ENCODE peak calls at places on chromosomes 13 and 19, in ten cellular contexts. D is HCT116; P is neuronal stem cell; B is endodermal cell; R is IMR-90; C is CD8-positive, alpha-beta memory T cell; T is aorta; M is DND-41; A is transverse colon; F is esophagus squamous epithelium. I is an unnamed sample. For H3K36me3, the result is how much of the 10 kb centered on the place peaks cover.

GRCh38 chr13:77687799-77688198 is 9.7 kb upstream of the SLAIN1 start:
- DNase-seq in D (no peak), P (no peak), B (no peak), R (no peak), C (no peak), T (no peak), M (no peak), A (no peak), F (no peak), I (no peak)

GRCh38 chr19:2560369-2560768 is 84.4 kb downstream of the GADD45B start:
- DNase-seq in D (no peak), P (no peak), B (no peak), R (no peak), C (no peak), T (peak), M (no peak), A (no peak), F (no peak), I (no peak)

GRCh38 chr13:101728615-101729014 is 276.1 kb downstream of the ITGBL1 start:
- DNase-seq in D (no peak), P (no peak), B (no peak), R (no peak), C (no peak), T (no peak), M (no peak), A (no peak), F (no peak), I (no peak)

GRCh38 chr19:36097036-36097435 is 13.9 kb upstream of the OVOL3 start:
- DNase-seq in D (no peak), P (no peak), B (no peak), R (no peak), C (no peak), T (no peak), M (no peak), A (no peak), F (no peak), I (no peak)

GRCh38 chr13:114107686-114108081 is 24.7 kb downstream of the RASA3 start:
- DNase-seq in D (no peak), P (no peak), B (peak), R (peak), C (no peak), T (peak), M (no peak), A (peak), F (no peak), I (no peak)

GRCh38 chr19:11242864-11243797 is 3.7 kb downstream of the ANGPTL8 start:
- DNase-seq in D (peak), P (peak), B (peak), R (peak), C (peak), T (peak), M (peak), A (peak), F (peak), I (no peak)

GRCh38 chr13:27528908-27529307 is 78.5 kb upstream of the MTIF3 start:
- DNase-seq in D (no peak), P (no peak), B (no peak), R (no peak), C (no peak), T (no peak), M (no peak), A (no peak), F (no peak), I (no peak)

GRCh38 chr19:42350417-42350816 is 25.0 kb downstream of the MEGF8 start:
- DNase-seq in D (no peak), P (no peak), B (no peak), R (no peak), C (no peak), T (no peak), M (no peak), A (no peak), F (no peak), I (no peak)

GRCh38 chr13:95676100-95676774 is 702 bp upstream of the DNAJC3 start:
- DNase-seq in D (peak), P (no peak), B (no peak), R (peak), C (peak), T (no peak), M (peak), A (peak), F (no peak), I (no peak)

GRCh38 chr19:50050406-50051223 is 24.8 kb downstream of the ZNF473 start:
- DNase-seq in D (no peak), P (peak), B (no peak), R (peak), C (peak), T (peak), M (peak), A (peak), F (peak), I (peak)

GRCh38 chr19:33175886-33176669 is 18.1 kb upstream of the LRP3 start:
- DNase-seq in D (no peak), P (no peak), B (peak), R (peak), C (no peak), T (peak), M (peak), A (no peak), F (peak), I (no peak)

GRCh38 chr19:52961981-52962380 is 700 bp downstream of the ZNF816 start:
- DNase-seq in D (no peak), P (no peak), B (no peak), R (no peak), C (no peak), T (no peak), M (no peak), A (no peak), F (no peak), I (no peak)

GRCh38 chr13:101416181-101417042 is at the start of gene NALCN:
- DNase-seq in D (no peak), P (peak), B (peak), R (no peak), C (no peak), T (peak), M (no peak), A (no peak), F (no peak), I (no peak)

GRCh38 chr13:94412870-94413269 is 66.6 kb downstream of the DCT start:
- DNase-seq in D (no peak), P (no peak), B (no peak), R (no peak), C (no peak), T (no peak), M (no peak), A (no peak), F (no peak), I (no peak)

DNA sequence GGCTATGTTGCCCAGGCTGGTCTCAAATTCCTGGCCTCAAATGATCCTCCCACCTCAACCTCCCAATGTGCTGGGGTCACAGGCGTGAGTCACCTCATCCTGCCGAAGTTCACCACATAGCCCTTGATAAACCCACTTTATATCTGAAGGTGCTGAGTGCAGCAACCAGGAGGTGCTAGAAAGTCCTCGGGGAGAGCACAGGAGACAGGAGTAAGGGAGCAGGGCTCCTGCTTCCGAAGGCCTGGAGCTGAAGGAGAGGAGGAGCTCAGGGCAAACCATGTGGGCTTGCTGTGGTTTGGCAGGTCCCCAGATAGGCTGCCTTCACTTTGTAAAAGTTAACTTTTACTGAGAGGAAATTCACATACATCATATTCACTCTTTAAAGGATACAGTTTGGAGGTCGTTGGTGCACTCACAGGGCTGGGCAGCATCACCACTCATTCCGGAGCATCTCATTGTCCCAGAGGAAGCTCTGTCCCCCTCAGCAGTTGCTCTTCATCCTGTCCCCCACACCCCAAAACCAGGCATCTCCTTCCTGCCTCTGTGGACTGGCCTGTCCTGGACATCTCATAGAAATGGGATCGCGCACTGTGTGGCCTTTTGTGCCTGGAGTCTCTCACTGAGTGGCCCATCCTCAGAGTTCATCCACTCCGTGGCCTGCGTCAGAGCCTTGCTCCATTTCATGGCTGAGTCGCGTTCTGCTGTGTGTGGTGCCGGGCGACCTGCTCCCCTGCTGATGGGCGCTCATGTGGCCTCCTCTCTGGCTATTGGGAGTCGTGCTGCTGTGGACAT is 49.5 kb downstream of the KDM4B start:
- DNase-seq in D (no peak), P (no peak), B (no peak), R (peak), C (no peak), T (no peak), M (no peak), A (no peak), F (no peak), I (no peak)
- H3K36me3 ChIP-seq in D (under half), P (under half), B (under half), R (under half), C (under half), T (under half), M (under half), A (under half), F (half or more), I (under half)

GRCh38 chr19:40621283-40621682 is 20.1 kb downstream of the LTBP4 start:
- DNase-seq in D (no peak), P (no peak), B (no peak), R (no peak), C (no peak), T (no peak), M (no peak), A (no peak), F (no peak), I (no peak)
- H3K36me3 ChIP-seq in D (under half), P (half or more), B (under half), R (half or more), C (under half), T (under half), M (under half), A (under half), F (half or more), I (under half)

GRCh38 chr13:57638147-57638890 is 6.8 kb downstream of the PCDH17 start:
- DNase-seq in D (no peak), P (no peak), B (no peak), R (no peak), C (no peak), T (no peak), M (no peak), A (no peak), F (no peak), I (no peak)
- H3K36me3 ChIP-seq in D (under half), P (under half), B (under half), R (under half), C (under half), T (under half), M (under half), A (under half), F (under half), I (under half)

GRCh38 chr19:45351401-45351952 is 10.9 kb downstream of the KLC3 start:
- DNase-seq in D (no peak), P (no peak), B (no peak), R (no peak), C (no peak), T (no peak), M (no peak), A (no peak), F (no peak), I (no peak)
- H3K36me3 ChIP-seq in D (under half), P (half or more), B (half or more), R (under half), C (under half), T (under half), M (half or more), A (under half), F (half or more), I (under half)

GRCh38 chr13:50071399-50071798 is 56.2 kb downstream of the KCNRG start:
- DNase-seq in D (no peak), P (no peak), B (no peak), R (no peak), C (no peak), T (no peak), M (peak), A (no peak), F (no peak), I (no peak)
- H3K36me3 ChIP-seq in D (under half), P (half or more), B (half or more), R (under half), C (under half), T (under half), M (half or more), A (under half), F (under half), I (under half)

I was measured in kidney epithelial cell.